ENCODE peak calls at places on chromosomes 3 and 15, in eight cellular contexts. C, S, N, X, O, A, T and M are unnamed samples.

GRCh38 chr3:183185696-183186095 is 23.2 kb upstream of the LAMP3 start:
- DNase-seq in C (no peak), S (no peak), N (peak), X (peak), O (no peak), A (no peak), T (no peak), M (no peak)

GRCh38 chr15:80061581-80061980 is 2.1 kb downstream of the ZFAND6 start:
- DNase-seq in C (no peak), S (no peak), N (peak), X (peak), O (no peak), A (no peak), T (no peak), M (no peak)

GRCh38 chr3:195441971-195442572 is 748 bp downstream of the ACAP2 start:
- DNase-seq in C (peak), S (peak), N (peak), X (peak), O (peak), A (peak), T (peak), M (peak)

GRCh38 chr3:107241217-107241616 is 136.0 kb upstream of the CCDC54 start:
- DNase-seq in C (peak), S (no peak), N (peak), X (peak), O (peak), A (no peak), T (peak), M (peak)

GRCh38 chr3:15319575-15319974 is 12.8 kb downstream of the SH3BP5 start:
- DNase-seq in C (no peak), S (no peak), N (peak), X (no peak), O (no peak), A (no peak), T (peak), M (no peak)

GRCh38 chr15:39511000-39511914 is 69.6 kb upstream of the THBS1 start:
- DNase-seq in C (no peak), S (no peak), N (peak), X (peak), O (no peak), A (no peak), T (peak), M (peak)

GRCh38 chr15:76176487-76177085 is 116.8 kb downstream of the TMEM266 start:
- DNase-seq in C (no peak), S (no peak), N (no peak), X (no peak), O (no peak), A (no peak), T (no peak), M (no peak)

GRCh38 chr15:38130200-38130567 is 122.5 kb upstream of the SPRED1 start:
- DNase-seq in C (no peak), S (no peak), N (no peak), X (peak), O (no peak), A (no peak), T (no peak), M (no peak)

GRCh38 chr3:185981621-185982020 is 43.8 kb upstream of the TRA2B start:
- DNase-seq in C (no peak), S (no peak), N (peak), X (no peak), O (no peak), A (no peak), T (no peak), M (no peak)

GRCh38 chr3:16697437-16698258 is 92.4 kb upstream of the DAZL start:
- DNase-seq in C (no peak), S (no peak), N (peak), X (peak), O (no peak), A (no peak), T (no peak), M (no peak)

GRCh38 chr3:18079739-18080138 is 337.3 kb upstream of the TBC1D5 start:
- DNase-seq in C (no peak), S (no peak), N (peak), X (no peak), O (no peak), A (no peak), T (no peak), M (no peak)

GRCh38 chr3:167885277-167885676 is 149.8 kb downstream of the SERPINI1 start:
- DNase-seq in C (no peak), S (no peak), N (no peak), X (no peak), O (no peak), A (no peak), T (no peak), M (no peak)

GRCh38 chr3:44993471-44994205 is 17.6 kb downstream of the EXOSC7 start:
- DNase-seq in C (no peak), S (no peak), N (peak), X (peak), O (no peak), A (no peak), T (no peak), M (no peak)

GRCh38 chr3:31247850-31248618 is 284.7 kb upstream of the STT3B start:
- DNase-seq in C (no peak), S (no peak), N (peak), X (peak), O (no peak), A (no peak), T (no peak), M (no peak)

GRCh38 chr15:69631978-69632377 is 179.4 kb downstream of the RPLP1 start:
- DNase-seq in C (no peak), S (no peak), N (no peak), X (no peak), O (no peak), A (no peak), T (no peak), M (no peak)

GRCh38 chr3:32422943-32423342 is 31.3 kb downstream of the CMTM7 start:
- DNase-seq in C (no peak), S (no peak), N (no peak), X (no peak), O (no peak), A (peak), T (no peak), M (no peak)

GRCh38 chr15:65412556-65412955 is 10.2 kb downstream of the IGDCC4 start:
- DNase-seq in C (no peak), S (no peak), N (no peak), X (no peak), O (no peak), A (no peak), T (no peak), M (no peak)

GRCh38 chr15:96252148-96252547 is 78.4 kb upstream of the NR2F2 start:
- DNase-seq in C (no peak), S (no peak), N (no peak), X (peak), O (no peak), A (no peak), T (no peak), M (no peak)

GRCh38 chr3:23169551-23169950 is 33.6 kb upstream of the UBE2E2 start:
- DNase-seq in C (no peak), S (no peak), N (no peak), X (no peak), O (no peak), A (no peak), T (no peak), M (no peak)

GRCh38 chr3:160885791-160886286 is 129.8 kb downstream of the PPM1L start:
- DNase-seq in C (no peak), S (peak), N (peak), X (no peak), O (no peak), A (peak), T (peak), M (no peak)

GRCh38 chr3:53728606-53729005 is 117.6 kb downstream of the CHDH start:
- DNase-seq in C (no peak), S (no peak), N (no peak), X (no peak), O (no peak), A (no peak), T (no peak), M (no peak)

GRCh38 chr3:62833538-62833937 is 41.7 kb downstream of the CADPS start:
- DNase-seq in C (no peak), S (no peak), N (peak), X (no peak), O (no peak), A (no peak), T (no peak), M (no peak)

GRCh38 chr3:49358884-49359225 is 702 bp upstream of the GPX1 start:
- DNase-seq in C (no peak), S (no peak), N (no peak), X (no peak), O (peak), A (no peak), T (no peak), M (no peak)

GRCh38 chr3:188047536-188047935 is 106.4 kb upstream of the LPP start:
- DNase-seq in C (no peak), S (no peak), N (no peak), X (no peak), O (no peak), A (no peak), T (no peak), M (no peak)

GRCh38 chr3:153399636-153400035 is 237.6 kb downstream of the RAP2B start:
- DNase-seq in C (no peak), S (no peak), N (no peak), X (no peak), O (peak), A (no peak), T (no peak), M (no peak)

GRCh38 chr3:30081904-30082303 is 524.5 kb upstream of the TGFBR2 start:
- DNase-seq in C (no peak), S (no peak), N (no peak), X (no peak), O (no peak), A (no peak), T (no peak), M (no peak)

GRCh38 chr3:172071780-172072179 is 32.4 kb downstream of the FNDC3B start:
- DNase-seq in C (no peak), S (no peak), N (peak), X (no peak), O (no peak), A (no peak), T (no peak), M (no peak)

GRCh38 chr3:39808467-39809180 is 785 bp upstream of the MYRIP start:
- DNase-seq in C (no peak), S (no peak), N (no peak), X (no peak), O (peak), A (no peak), T (peak), M (no peak)